ENCODE peak calls at places on chromosomes 16 and 17, in four cellular contexts. O, V, M and R are unnamed samples.
A peak's percentile ranks its signal among the peaks of the same experiment; 100 is the strongest.

GRCh38 chr17:79789943-79790804 is 6.7 kb downstream of the CBX8 start:
- DNase-seq in O (peak; percentile 55), V (peak; percentile 64), M (no peak), R (no peak)

GRCh38 chr17:65518256-65518655 is 43.2 kb downstream of the AXIN2 start:
- DNase-seq in O (no peak), V (no peak), M (no peak), R (no peak)

GRCh38 chr17:1438593-1439083 is 17.4 kb downstream of the CRK start:
- DNase-seq in O (no peak), V (peak; percentile 56), M (no peak), R (no peak)

GRCh38 chr17:27333410-27333980 is 39.6 kb downstream of the WSB1 start:
- DNase-seq in O (no peak), V (peak; percentile 70), M (no peak), R (no peak)

GRCh38 chr17:27544350-27545131 is 86.4 kb upstream of the LGALS9 start:
- DNase-seq in O (no peak), V (peak; percentile 87), M (no peak), R (peak; percentile 87)

GRCh38 chr16:10577305-10578202 is 2.8 kb downstream of the EMP2 start:
- DNase-seq in O (peak; percentile 58), V (no peak), M (no peak), R (no peak)

GRCh38 chr16:7038475-7038874 is 294.2 kb upstream of the RBFOX1 start:
- DNase-seq in O (no peak), V (no peak), M (no peak), R (no peak)

GRCh38 chr16:10971560-10971961 is 27.2 kb downstream of the CLEC16A start:
- DNase-seq in O (peak; percentile 63), V (peak; percentile 83), M (no peak), R (no peak)

GRCh38 chr17:51238253-51238887 is 21.5 kb downstream of the MBTD1 start:
- DNase-seq in O (no peak), V (no peak), M (no peak), R (peak; percentile 3)

GRCh38 chr17:7237761-7238417 is 1.4 kb downstream of the PHF23 start:
- DNase-seq in O (peak; percentile 83), V (peak; percentile 89), M (no peak), R (peak; percentile 63)

GRCh38 chr17:1229354-1229890 is 40.8 kb upstream of the BHLHA9 start:
- DNase-seq in O (peak; percentile 75), V (peak; percentile 39), M (no peak), R (peak; percentile 41)

GRCh38 chr16:83906690-83907089 is 7.8 kb downstream of the MLYCD start:
- DNase-seq in O (no peak), V (no peak), M (no peak), R (no peak)

GRCh38 chr17:10063730-10064221 is 134.6 kb downstream of the GAS7 start:
- DNase-seq in O (no peak), V (no peak), M (no peak), R (peak; percentile 90)

GRCh38 chr17:50636145-50636803 is 1.6 kb downstream of the ABCC3 start:
- DNase-seq in O (peak; percentile 17), V (no peak), M (no peak), R (no peak)

GRCh38 chr17:27471321-27472269 is 15.3 kb downstream of the KSR1 start:
- DNase-seq in O (no peak), V (peak; percentile 58), M (no peak), R (no peak)

GRCh38 chr17:63622571-63623390 is 564 bp downstream of the MAP3K3 start:
- DNase-seq in O (peak; percentile 94), V (peak; percentile 77), M (no peak), R (no peak)

GRCh38 chr16:11389631-11390565 is 44.6 kb downstream of the RMI2 start:
- DNase-seq in O (peak; percentile 54), V (no peak), M (no peak), R (no peak)

DNA sequence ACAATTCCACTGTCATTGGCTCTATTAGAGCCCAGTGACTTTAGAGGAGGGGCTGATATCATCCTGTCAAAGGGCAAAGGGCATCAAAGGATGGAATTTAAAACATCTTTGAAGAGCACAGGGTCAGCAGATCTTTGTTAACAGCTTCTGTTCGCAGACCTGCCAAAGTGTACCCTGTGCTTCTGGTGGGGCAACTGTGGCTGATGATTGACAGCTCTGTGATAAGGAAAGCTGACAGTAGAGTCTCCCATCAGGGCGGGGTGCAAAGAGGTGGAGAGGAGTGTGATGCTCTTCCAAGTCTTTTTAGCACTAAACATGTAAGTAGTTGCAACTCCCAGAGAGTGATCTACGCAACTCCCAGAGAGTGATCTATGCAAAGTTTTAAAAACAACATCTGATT is 742.1 kb upstream of the SOX9 start:
- DNase-seq in O (no peak), V (no peak), M (no peak), R (no peak)
- TF ChIP-seq GABPA in O (no peak), V (no peak), M (no peak), R (no peak)

GRCh38 chr17:41503202-41503601 is 2.2 kb downstream of the KRT13 start:
- DNase-seq in O (no peak), V (no peak), M (no peak), R (no peak)
- H3K4me3 ChIP-seq in O (no peak overlapping the region), V (no peak overlapping the region), M (no peak overlapping the region), R (no peak overlapping the region)

DNA sequence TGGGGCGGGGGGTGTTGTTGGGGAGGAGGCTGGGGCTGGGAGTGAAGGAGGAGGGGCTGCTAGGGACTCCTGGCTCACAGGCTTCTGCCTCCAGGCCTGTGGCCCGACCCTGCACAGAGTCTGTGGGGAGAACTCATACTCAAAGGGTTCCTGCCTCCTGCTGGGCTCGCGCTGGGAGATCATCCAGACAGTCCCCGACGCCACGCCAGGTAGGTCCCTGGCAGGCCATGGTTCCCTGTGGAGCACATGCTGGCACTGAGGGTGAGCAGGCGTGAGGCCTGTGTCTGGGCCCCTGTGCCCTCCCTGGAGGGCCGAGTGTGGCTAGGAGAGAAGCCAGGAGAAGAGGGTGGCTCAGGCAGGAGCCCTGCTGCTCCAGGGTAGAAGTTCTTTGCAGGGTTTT is 4.6 kb downstream of the ITGAD start:
- DNase-seq in O (no peak), V (no peak), M (no peak), R (no peak)
- TF ChIP-seq POLR2AphosphoS5 in O (no peak), V (no peak), M (no peak), R (no peak)

GRCh38 chr16:85370543-85370880 is 242.6 kb upstream of the GSE1 start:
- DNase-seq in O (no peak), V (no peak), M (no peak), R (no peak)
- TF ChIP-seq GABPA in O (no peak), V (no peak), M (no peak), R (no peak)